ENCODE peak calls at places on chromosomes 2 and 18, in nine cellular contexts. B, X, J, L, H, I, C, S and Q are unnamed samples.

GRCh38 chr2:222979484-222979883 is 72.5 kb upstream of the KCNE4 start:
- DNase-seq in B (no peak), C (no peak), H (no peak), S (no peak), J (no peak), L (no peak), X (no peak), I (no peak), Q (no peak)

GRCh38 chr2:88950010-88950409 is 258.5 kb downstream of the RPIA start:
- DNase-seq in L (no peak), C (peak; percentile 45), X (no peak), B (no peak), S (no peak), H (no peak), I (no peak), J (no peak), Q (no peak)

GRCh38 chr2:28810384-28811285 is at the start of gene SPDYA:
- DNase-seq in C (peak; percentile 49), I (no peak), L (peak; percentile 82), J (peak; percentile 76), X (peak; percentile 85), H (peak; percentile 76), B (peak; percentile 65), S (peak; percentile 89), Q (peak; percentile 74)

GRCh38 chr18:25672490-25672889 is 320.5 kb upstream of the ZNF521 start:
- DNase-seq in S (no peak), B (no peak), C (no peak), I (peak; percentile 39), L (no peak), X (no peak), H (no peak), J (no peak), Q (no peak)

GRCh38 chr2:195612515-195613495 is 44.2 kb upstream of the SLC39A10 start:
- DNase-seq in L (no peak), B (no peak), J (no peak), C (peak; percentile 67), I (no peak), X (no peak), S (no peak), H (no peak), Q (no peak)

GRCh38 chr2:104448661-104449410 is 405.1 kb upstream of the POU3F3 start:
- DNase-seq in L (no peak), X (no peak), C (no peak), J (no peak), B (no peak), S (no peak), H (no peak), I (no peak), Q (no peak)

GRCh38 chr2:7674606-7675005 is 757.4 kb downstream of the RNF144A start:
- DNase-seq in X (no peak), J (no peak), C (no peak), B (no peak), L (no peak), I (no peak), H (no peak), S (no peak), Q (no peak)

GRCh38 chr2:140880573-140880972 is 1250.2 kb downstream of the LRP1B start:
- DNase-seq in B (no peak), L (no peak), S (no peak), J (no peak), I (no peak), X (no peak), C (peak; percentile 11), H (no peak), Q (no peak)

GRCh38 chr2:171513719-171514160 is 8.5 kb upstream of the CYBRD1 start:
- DNase-seq in S (no peak), B (no peak), C (no peak), J (no peak), H (no peak), X (no peak), I (no peak), L (no peak), Q (no peak)

GRCh38 chr18:27996792-27997191 is 180.1 kb downstream of the CDH2 start:
- DNase-seq in J (no peak), L (no peak), S (no peak), I (no peak), X (no peak), C (peak; percentile 83), B (no peak), H (no peak), Q (no peak)

GRCh38 chr2:240431276-240431662 is 4.2 kb upstream of the GPC1 start:
- DNase-seq in B (peak; percentile 14), J (peak; percentile 6), I (peak; percentile 11), H (peak; percentile 17), X (no peak), L (no peak), S (peak; percentile 56), C (no peak), Q (peak; percentile 5)

GRCh38 chr2:28842042-28842441 is 28.1 kb downstream of the TRMT61B start:
- DNase-seq in S (no peak), J (no peak), I (no peak), X (no peak), H (no peak), B (no peak), L (no peak), C (no peak), Q (no peak)

DNA sequence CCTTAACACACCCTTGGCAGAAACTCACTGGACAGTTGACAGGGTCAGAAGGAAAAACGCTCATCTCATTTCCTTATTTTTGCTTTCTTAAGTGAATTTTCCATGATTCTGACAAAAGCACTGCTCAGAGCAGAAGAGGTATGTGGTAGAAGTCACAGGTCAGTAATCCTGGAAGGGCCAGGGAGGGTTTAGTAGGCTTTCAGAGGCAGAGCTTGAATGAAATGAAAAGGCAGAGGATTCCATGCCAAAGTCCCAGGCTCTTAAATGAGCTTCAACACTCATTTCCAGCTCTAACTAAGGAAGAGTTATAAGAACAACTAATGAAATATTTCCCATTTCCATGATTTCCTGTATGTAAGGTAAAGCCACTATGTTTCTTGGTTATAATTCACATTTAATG is 683.2 kb upstream of the KLHL29 start:
- DNase-seq in X (no peak), B (no peak), L (no peak), H (no peak), C (no peak), S (no peak), J (no peak), I (no peak), Q (no peak)
- H3K9me3 ChIP-seq in X (no peaks in the 10 kb centered on the region), B (no peaks in the 10 kb centered on the region), L (no peaks in the 10 kb centered on the region), H (no peaks in the 10 kb centered on the region), C (peaks cover 3% of the 10 kb centered on the region), S (no peaks in the 10 kb centered on the region), J (no peaks in the 10 kb centered on the region), I (no peaks in the 10 kb centered on the region), Q (no peaks in the 10 kb centered on the region)

DNA sequence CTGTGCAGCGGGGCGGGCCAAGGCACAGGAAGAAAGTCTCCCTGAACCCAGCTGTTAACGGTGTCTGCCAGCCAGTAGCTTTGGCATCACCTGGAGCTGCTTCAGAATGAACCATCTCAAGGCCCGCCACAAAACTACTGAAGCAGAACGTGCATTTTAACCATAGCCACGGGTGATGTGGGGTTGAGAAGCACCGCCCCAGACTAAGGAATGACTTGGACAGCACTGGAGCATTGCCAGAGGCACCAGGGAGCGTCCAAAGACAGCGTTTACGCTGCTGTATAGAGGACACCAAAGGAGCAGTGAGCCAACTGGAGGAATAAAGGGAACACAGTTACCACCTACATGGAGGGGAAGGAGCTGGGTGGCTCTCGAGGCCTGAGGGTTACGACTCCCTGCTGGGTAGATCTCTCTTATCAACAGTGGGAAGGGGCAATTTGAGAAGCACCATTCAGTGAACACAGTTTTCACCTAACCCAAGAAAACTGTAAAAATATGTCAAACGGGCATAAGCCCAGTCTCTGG is 28.4 kb upstream of the LONRF2 start:
- DNase-seq in X (no peak), C (no peak), S (peak; percentile 68), J (no peak), L (no peak), I (no peak), H (no peak), B (no peak), Q (no peak)
- TF ChIP-seq CTCF in X (no peak), C (no peak), S (no peak), J (no peak), L (no peak), I (no peak), H (no peak), B (no peak), Q (no peak)

DNA sequence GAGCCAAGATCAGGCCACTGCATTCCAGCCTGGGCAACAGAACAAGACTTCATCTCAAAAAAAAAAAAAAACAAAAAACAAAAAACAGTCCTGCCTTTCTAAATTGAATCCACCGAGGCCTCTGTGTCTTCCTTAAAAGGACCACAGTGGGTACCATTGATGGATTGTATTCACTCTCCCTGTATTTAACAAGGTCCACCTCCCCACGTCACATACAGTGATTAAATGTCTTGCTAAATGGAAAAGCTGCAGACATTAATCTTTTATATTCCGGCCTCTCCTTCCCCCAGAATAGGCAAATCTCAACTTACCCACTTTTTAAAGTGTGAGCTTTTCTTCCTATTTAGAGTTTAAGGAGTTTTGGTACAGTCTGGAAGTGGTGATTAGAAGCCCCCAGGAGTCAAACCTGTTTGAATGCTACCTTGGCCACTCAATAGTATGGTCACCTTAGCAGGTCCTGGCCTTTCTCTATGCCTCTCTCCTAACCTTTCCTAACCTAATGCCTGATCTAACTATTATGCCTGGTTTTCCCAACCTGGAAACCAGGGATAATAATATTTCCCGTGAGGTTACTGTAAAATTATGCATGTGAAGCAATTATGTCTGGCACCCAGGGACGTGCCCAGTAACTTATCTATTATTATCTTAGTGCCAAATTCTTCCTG is 3.3 kb downstream of the NFE2L2 start:
- DNase-seq in C (no peak), I (no peak), J (no peak), L (peak; percentile 16), B (no peak), H (no peak), X (no peak), S (no peak), Q (no peak)
- H3K27ac ChIP-seq in C (no peak overlapping the region), I (no peak overlapping the region), J (peak overlapping the region; percentile 98), L (no peak overlapping the region), B (peak overlapping the region; percentile 100), H (peak overlapping the region; percentile 100), X (peak overlapping the region; percentile 99), S (peak overlapping the region; percentile 99), Q (peak overlapping the region; percentile 100)

DNA sequence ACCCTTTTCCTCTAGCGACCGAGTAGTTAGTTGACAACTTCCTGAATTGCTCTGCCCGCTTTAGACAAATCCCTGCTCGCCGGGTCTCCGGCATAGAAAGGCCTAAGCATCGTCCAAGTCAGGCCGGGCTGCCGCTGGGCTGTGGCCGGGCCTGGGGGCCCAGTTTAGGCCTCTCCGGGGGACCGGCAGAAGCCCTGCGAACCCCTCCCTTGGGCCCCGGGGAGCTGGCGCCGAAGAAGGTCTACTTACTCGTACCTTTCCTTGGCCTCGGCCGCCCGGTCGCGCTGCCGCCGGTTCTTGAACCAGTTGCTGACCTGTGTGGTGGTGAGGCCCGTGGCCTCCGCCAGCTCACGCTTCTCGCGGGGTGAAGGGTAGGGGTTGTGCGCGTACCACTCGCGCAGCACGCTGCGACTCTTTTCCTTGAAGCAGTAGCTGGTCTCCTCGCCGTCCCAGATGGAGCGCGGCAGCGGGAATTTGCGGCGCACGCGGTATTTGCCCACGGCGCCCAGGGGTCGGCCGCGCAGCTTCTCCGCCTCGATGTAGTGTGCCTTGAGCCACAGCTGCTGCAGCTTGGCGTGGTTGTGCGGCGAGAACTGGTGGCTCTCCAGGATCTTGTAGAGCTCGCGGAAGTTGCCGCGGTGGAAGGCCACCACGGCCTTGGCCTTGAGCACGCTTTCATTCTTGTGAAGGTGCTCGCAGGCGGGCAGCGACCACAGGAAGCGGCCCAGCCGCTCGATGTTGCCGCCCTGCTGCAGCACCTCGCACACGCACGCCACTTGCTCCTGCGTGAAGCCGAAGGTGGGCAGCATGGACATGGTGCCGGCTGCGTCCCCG is 739 bp downstream of the SIX2 start:
- DNase-seq in H (peak; percentile 36), L (no peak), S (peak; percentile 81), J (peak; percentile 31), B (no peak), X (peak; percentile 71), I (no peak), C (peak; percentile 28), Q (no peak)
- H3K9me3 ChIP-seq in H (no peaks in the 10 kb centered on the region), L (no peaks in the 10 kb centered on the region), S (no peaks in the 10 kb centered on the region), J (no peaks in the 10 kb centered on the region), B (no peaks in the 10 kb centered on the region), X (no peaks in the 10 kb centered on the region), I (peaks cover 5% of the 10 kb centered on the region), C (no peaks in the 10 kb centered on the region), Q (no peaks in the 10 kb centered on the region)

GRCh38 chr2:6648656-6649247 is 217.0 kb downstream of the CMPK2 start:
- DNase-seq in J (no peak), X (no peak), L (no peak), S (no peak), C (no peak), H (no peak), I (no peak), B (no peak), Q (no peak)
- TF ChIP-seq CTCF in J (no peak), X (no peak), L (no peak), S (no peak), C (no peak), H (no peak), I (no peak), B (no peak), Q (no peak)